ENCODE peak calls at places on chromosome 22, in seven cellular contexts. A is lung microvascular endothelial cell, K is NCI-H748 treated with DMSO at 0.1 percent for 48 hours, S is HTR-8/SVneo, Q is anterior cingulate cortex, H is GM19239, N is erythroblast. D is an unnamed sample.

GRCh38 chr22:37163618-37164534 is 14.2 kb upstream of the IL2RB start:
- DNase-seq in A (no peak), K (no peak), S (no peak), Q (no peak), H (peak; percentile 52), N (no peak), D (no peak)

GRCh38 chr22:48145738-48146137 is 1383.3 kb downstream of the TBC1D22A start:
- DNase-seq in A (no peak), K (no peak), S (no peak), Q (no peak), H (no peak), N (no peak), D (no peak)

GRCh38 chr22:38830026-38830844 is 13.6 kb downstream of the NPTXR start:
- DNase-seq in A (no peak), K (no peak), S (no peak), Q (no peak), H (no peak), N (no peak), D (no peak)

GRCh38 chr22:20583471-20583922 is 76.1 kb downstream of the MED15 start:
- DNase-seq in A (no peak), K (no peak), S (no peak), Q (no peak), H (no peak), N (no peak), D (no peak)

GRCh38 chr22:48905206-48905975 is 922.3 kb downstream of the BRD1 start:
- DNase-seq in A (no peak), K (no peak), S (no peak), Q (no peak), H (no peak), N (no peak), D (no peak)

GRCh38 chr22:32810241-32811133 is 9.0 kb downstream of the TIMP3 start:
- DNase-seq in A (peak; percentile 16), K (no peak), S (no peak), Q (no peak), H (no peak), N (no peak), D (no peak)

GRCh38 chr22:26589367-26589844 is 526 bp downstream of the TPST2 start:
- DNase-seq in A (peak; percentile 50), K (no peak), S (peak; percentile 14), Q (no peak), H (no peak), N (peak; percentile 61), D (peak; percentile 61)

GRCh38 chr22:42299586-42300285 is 29.3 kb upstream of the TCF20 start:
- DNase-seq in A (no peak), K (no peak), S (no peak), Q (no peak), H (no peak), N (no peak), D (peak; percentile 63)

GRCh38 chr22:46579751-46580449 is 40.3 kb upstream of the GRAMD4 start:
- DNase-seq in A (no peak), K (no peak), S (no peak), Q (no peak), H (no peak), N (no peak), D (no peak)

GRCh38 chr22:27105142-27106025 is 448.0 kb downstream of the MIAT start:
- DNase-seq in A (peak; percentile 88), K (no peak), S (no peak), Q (no peak), H (no peak), N (no peak), D (no peak)

GRCh38 chr22:19037282-19038163 is 84.7 kb downstream of the DGCR2 start:
- DNase-seq in A (no peak), K (no peak), S (no peak), Q (no peak), H (no peak), N (no peak), D (no peak)

GRCh38 chr22:49853981-49854791 is 542 bp downstream of the ZBED4 start:
- DNase-seq in A (peak; percentile 44), K (peak; percentile 14), S (no peak), Q (no peak), H (no peak), N (peak; percentile 70), D (peak; percentile 77)

GRCh38 chr22:31212783-31213626 is 907 bp downstream of the LIMK2 start:
- DNase-seq in A (no peak), K (no peak), S (no peak), Q (no peak), H (no peak), N (no peak), D (peak; percentile 29)